ENCODE peak calls at places on chromosomes 4 and X, in four cellular contexts. One of them, this sample, is unnamed.
A peak's percentile ranks its signal among the peaks of the same experiment; 100 is the strongest.

GRCh38 chr4:145732416-145732815 is 52.5 kb downstream of the C4orf51 start:
- DNase-seq in germinal center: no peak
- DNase-seq in dorsolateral prefrontal cortex: no peak
- DNase-seq in aorta: no peak
- DNase-seq in this sample: no peak

GRCh38 chr4:112348488-112349158 is 51.5 kb downstream of the ALPK1 start:
- DNase-seq in germinal center: no peak
- DNase-seq in aorta: peak; percentile 76
- DNase-seq in dorsolateral prefrontal cortex: peak; percentile 75
- DNase-seq in this sample: peak; percentile 85

GRCh38 chr4:84841435-84841834 is 125.1 kb downstream of the WDFY3 start:
- DNase-seq in aorta: no peak
- DNase-seq in dorsolateral prefrontal cortex: no peak
- DNase-seq in germinal center: no peak
- DNase-seq in this sample: no peak

GRCh38 chrX:41335590-41336331 is 1.8 kb downstream of the DDX3X start:
- DNase-seq in aorta: no peak
- DNase-seq in germinal center: no peak
- DNase-seq in dorsolateral prefrontal cortex: no peak
- DNase-seq in this sample: no peak

GRCh38 chr4:185119927-185120630 is 23.0 kb upstream of the SLC25A4 start:
- DNase-seq in germinal center: no peak
- DNase-seq in dorsolateral prefrontal cortex: no peak
- DNase-seq in aorta: no peak
- DNase-seq in this sample: no peak

GRCh38 chr4:42954925-42955669 is 62.6 kb downstream of the GRXCR1 start:
- DNase-seq in germinal center: no peak
- DNase-seq in aorta: no peak
- DNase-seq in dorsolateral prefrontal cortex: peak; percentile 81
- DNase-seq in this sample: no peak

GRCh38 chr4:186264660-186265059 is 1.3 kb upstream of the F11 start:
- DNase-seq in dorsolateral prefrontal cortex: no peak
- DNase-seq in germinal center: no peak
- DNase-seq in aorta: no peak
- DNase-seq in this sample: no peak

GRCh38 chr4:37793562-37793961 is 32.9 kb upstream of the PGM2 start:
- DNase-seq in aorta: no peak
- DNase-seq in germinal center: peak; percentile 8
- DNase-seq in dorsolateral prefrontal cortex: peak; percentile 37
- DNase-seq in this sample: no peak

GRCh38 chrX:118183606-118184005 is 67.0 kb upstream of the KLHL13 start:
- DNase-seq in germinal center: no peak
- DNase-seq in dorsolateral prefrontal cortex: no peak
- DNase-seq in aorta: no peak
- DNase-seq in this sample: no peak

GRCh38 chrX:144918936-144919335 is 328.4 kb upstream of the SPANXN1 start:
- DNase-seq in dorsolateral prefrontal cortex: no peak
- DNase-seq in germinal center: no peak
- DNase-seq in aorta: no peak
- DNase-seq in this sample: no peak

GRCh38 chr4:150972592-150972991 is 42.5 kb downstream of the LRBA start:
- DNase-seq in dorsolateral prefrontal cortex: no peak
- DNase-seq in germinal center: no peak
- DNase-seq in aorta: no peak
- DNase-seq in this sample: no peak

GRCh38 chr4:1948892-1949436 is 59.8 kb downstream of the NELFA start:
- DNase-seq in germinal center: no peak
- DNase-seq in dorsolateral prefrontal cortex: no peak
- DNase-seq in aorta: no peak
- DNase-seq in this sample: no peak

GRCh38 chr4:39280770-39281169 is 85.4 kb downstream of the RFC1 start:
- DNase-seq in dorsolateral prefrontal cortex: no peak
- DNase-seq in aorta: no peak
- DNase-seq in germinal center: no peak
- DNase-seq in this sample: no peak

GRCh38 chrX:30212172-30212571 is 3.2 kb upstream of the MAGEB2 start:
- DNase-seq in aorta: no peak
- DNase-seq in dorsolateral prefrontal cortex: no peak
- DNase-seq in germinal center: no peak
- DNase-seq in this sample: no peak

GRCh38 chr4:1628892-1629703 is 55.0 kb downstream of the FAM53A start:
- DNase-seq in dorsolateral prefrontal cortex: peak; percentile 77
- DNase-seq in aorta: peak; percentile 89
- DNase-seq in germinal center: peak; percentile 77
- DNase-seq in this sample: peak; percentile 87

GRCh38 chr4:79364048-79364447 is 38.2 kb upstream of the NAA11 start:
- DNase-seq in germinal center: no peak
- DNase-seq in aorta: no peak
- DNase-seq in dorsolateral prefrontal cortex: no peak
- DNase-seq in this sample: no peak

GRCh38 chr4:187606581-187606980 is 389.0 kb upstream of the ZFP42 start:
- DNase-seq in germinal center: peak; percentile 9
- DNase-seq in dorsolateral prefrontal cortex: no peak
- DNase-seq in aorta: no peak
- DNase-seq in this sample: no peak

GRCh38 chrX:56995271-56995994 is at the start of gene SPIN3:
- DNase-seq in dorsolateral prefrontal cortex: peak; percentile 83
- DNase-seq in germinal center: peak; percentile 13
- DNase-seq in aorta: peak; percentile 91
- DNase-seq in this sample: peak; percentile 86

GRCh38 chrX:150465856-150466775 is 102.3 kb upstream of the MTM1 start:
- DNase-seq in dorsolateral prefrontal cortex: no peak
- DNase-seq in germinal center: no peak
- DNase-seq in aorta: no peak
- DNase-seq in this sample: no peak

GRCh38 chr4:169849456-169849855 is 91.7 kb upstream of the HPF1 start:
- DNase-seq in germinal center: no peak
- DNase-seq in aorta: no peak
- DNase-seq in dorsolateral prefrontal cortex: no peak
- DNase-seq in this sample: no peak

This sample was measured in cardiac septum.